ENCODE peak calls at places on chromosomes 6 and 20, in seven cellular contexts. G is Peyer's patch, H is suprapubic skin, Y is fibroblast of lung, B is activated B cell treated with CpG ODN at 0.5 μM for 24 hours, O is epithelial cell of esophagus, X is B cell. K is an unnamed sample.

GRCh38 chr6:34671362-34671761 is 25.2 kb downstream of the ILRUN start:
- DNase-seq in G (no peak), H (no peak), Y (peak; percentile 37), B (no peak), O (no peak), X (no peak), K (no peak)

GRCh38 chr20:47358672-47359532 is 2.4 kb upstream of the ZMYND8 start:
- DNase-seq in G (peak; percentile 79), H (peak; percentile 89), Y (peak; percentile 93), B (no peak), O (peak; percentile 91), X (no peak), K (no peak)

GRCh38 chr20:46900068-46900467 is 5.4 kb downstream of the EYA2 start:
- DNase-seq in G (no peak), H (no peak), Y (no peak), B (no peak), O (no peak), X (no peak), K (no peak)

GRCh38 chr6:131682427-131682826 is 18.8 kb downstream of the OR2A4 start:
- DNase-seq in G (no peak), H (no peak), Y (no peak), B (no peak), O (peak; percentile 6), X (no peak), K (no peak)

GRCh38 chr20:50385733-50386640 is 124.2 kb upstream of the PTPN1 start:
- DNase-seq in G (no peak), H (no peak), Y (peak; percentile 47), B (no peak), O (no peak), X (no peak), K (peak; percentile 83)

GRCh38 chr20:34045294-34045693 is 51.6 kb downstream of the RALY start:
- DNase-seq in G (no peak), H (no peak), Y (peak; percentile 29), B (no peak), O (peak; percentile 30), X (no peak), K (no peak)

GRCh38 chr20:969868-970267 is 32.2 kb downstream of the RSPO4 start:
- DNase-seq in G (no peak), H (no peak), Y (no peak), B (no peak), O (no peak), X (no peak), K (no peak)

GRCh38 chr6:24910331-24910849 is 25.4 kb downstream of the RIPOR2 start:
- DNase-seq in G (no peak), H (peak; percentile 67), Y (no peak), B (no peak), O (no peak), X (peak; percentile 75), K (peak; percentile 65)

DNA sequence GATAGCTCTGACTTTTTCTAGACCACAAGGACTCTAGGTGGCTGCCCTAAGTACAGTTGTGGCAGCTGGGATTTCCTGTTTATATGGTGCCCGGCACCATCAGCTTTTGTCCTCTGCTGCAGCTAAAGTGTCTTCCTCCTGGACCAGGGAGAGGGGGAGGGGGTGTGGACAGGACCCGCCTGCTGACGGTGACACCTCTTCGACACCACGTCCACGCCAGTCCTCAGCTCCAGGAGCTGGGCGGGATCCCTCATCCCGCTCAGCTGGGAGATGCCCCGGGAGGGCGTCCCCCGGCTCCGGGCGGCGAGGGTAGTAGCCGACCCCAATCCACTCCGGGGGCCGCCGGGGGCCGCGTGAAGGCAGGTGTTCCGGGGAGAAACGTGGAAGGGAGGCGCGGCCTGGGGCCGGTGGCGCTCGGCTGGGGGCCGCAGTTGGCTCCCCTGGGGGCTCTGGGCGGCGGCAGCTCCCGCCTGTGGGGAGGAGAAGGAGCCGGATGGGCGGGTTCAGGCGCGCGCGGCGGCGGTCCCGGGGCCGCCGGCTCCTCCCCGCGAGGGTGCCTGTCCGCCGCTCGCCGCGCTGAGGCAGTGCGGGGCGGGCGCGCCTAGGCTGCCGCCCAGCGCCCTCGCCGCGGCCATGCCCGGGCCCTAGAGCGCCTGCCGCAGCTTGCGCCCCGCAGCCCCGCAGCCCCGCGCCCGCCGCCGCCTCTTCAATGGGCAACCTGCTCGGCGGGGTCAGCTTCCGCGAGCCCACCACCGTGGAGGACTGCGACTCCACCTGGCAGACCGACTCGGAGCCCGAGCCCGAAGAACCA is at the start of gene OGFRL1:
- DNase-seq in G (peak; percentile 76), H (peak; percentile 85), Y (peak; percentile 58), B (peak; percentile 80), O (peak; percentile 78), X (peak; percentile 89), K (peak; percentile 74)
- TF ChIP-seq CTCF in G (no peak), H (no peak), Y (no peak), B (no peak), O (no peak), X (no peak), K (no peak)

GRCh38 chr6:32970413-32971244 is 2.2 kb downstream of the BRD2 start:
- DNase-seq in G (peak; percentile 92), H (peak; percentile 92), Y (peak; percentile 92), B (peak; percentile 71), O (peak; percentile 88), X (peak; percentile 82), K (peak; percentile 94)

GRCh38 chr6:32971245-32971580 is 2.8 kb downstream of the BRD2 start:
- DNase-seq in G (no peak), H (no peak), Y (no peak), B (no peak), O (no peak), X (no peak), K (no peak)

GRCh38 chr6:32968093-32968769 is at the start of gene BRD2:
- DNase-seq in G (peak; percentile 98), H (peak; percentile 98), Y (peak; percentile 97), B (peak; percentile 95), O (peak; percentile 96), X (peak; percentile 98), K (peak; percentile 95)

GRCh38 chr6:32968770-32969684 is 633 bp downstream of the BRD2 start:
- DNase-seq in G (peak; percentile 77), H (peak; percentile 87), Y (peak; percentile 89), B (peak; percentile 59), O (peak; percentile 80), X (peak; percentile 71), K (peak; percentile 83)

DNA sequence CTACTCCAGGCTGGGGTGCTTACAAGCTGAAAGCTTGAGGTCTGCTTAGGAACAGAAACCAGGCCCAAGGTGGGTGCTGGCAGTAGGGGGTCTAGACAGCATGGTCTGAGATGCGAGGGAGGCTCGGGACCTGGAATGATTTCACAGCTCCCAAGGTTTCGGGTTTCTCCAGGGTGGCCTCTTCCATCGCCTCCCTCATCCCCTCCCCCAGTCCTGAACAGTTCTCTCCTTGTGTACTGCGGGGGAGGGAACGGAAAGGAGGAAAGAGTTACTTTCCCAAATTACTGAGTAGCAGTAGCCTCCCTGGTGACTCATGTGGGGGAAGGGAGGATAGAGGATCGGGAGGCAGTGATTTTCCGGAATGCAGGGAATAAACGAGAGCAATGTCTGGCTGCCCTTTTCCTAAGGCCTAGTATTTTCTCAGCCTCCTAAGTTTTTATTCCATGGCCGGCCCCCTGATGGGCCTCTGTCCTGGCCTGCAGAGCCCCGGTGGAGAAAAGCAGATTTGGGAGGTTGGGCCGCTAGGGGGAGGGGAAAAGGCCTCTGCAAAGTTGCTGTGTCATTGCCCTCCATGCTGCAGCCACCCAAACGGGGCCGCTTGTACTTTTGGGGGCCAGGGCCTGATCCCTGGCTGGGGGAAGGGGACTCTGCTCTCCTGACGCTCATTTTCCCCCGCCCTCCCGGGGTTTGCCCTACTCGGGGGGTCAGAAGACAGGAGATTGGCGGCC is 1.5 kb downstream of the BRD2 start:
- DNase-seq in G (peak; percentile 84), H (peak; percentile 86), Y (peak; percentile 97), B (peak; percentile 75), O (peak; percentile 93), X (peak; percentile 74), K (peak; percentile 90)
- TF ChIP-seq CTCF in G (peak; percentile 57), H (peak; percentile 54), Y (peak; percentile 28), B (no peak), O (peak; percentile 39), X (peak; percentile 44), K (peak; percentile 34)

GRCh38 chr6:156068870-156069269 is 613.2 kb upstream of the NOX3 start:
- DNase-seq in G (no peak), H (no peak), Y (peak; percentile 2), B (no peak), O (no peak), X (peak; percentile 4), K (no peak)
- TF ChIP-seq CTCF in G (no peak), H (no peak), Y (no peak), B (no peak), O (no peak), X (no peak), K (no peak)

GRCh38 chr6:39791311-39791710 is 865 bp upstream of the DAAM2 start:
- DNase-seq in G (no peak), H (no peak), Y (peak; percentile 35), B (no peak), O (no peak), X (no peak), K (no peak)
- TF ChIP-seq CTCF in G (no peak), H (no peak), Y (peak; percentile 32), B (no peak), O (no peak), X (no peak), K (no peak)